ENCODE peak calls at places on chromosomes 2 and 18, in four cellular contexts. R is H1, J is H9, W is IMR-90. E is an unnamed sample.

GRCh38 chr2:63875758-63876710 is 34.3 kb downstream of the UGP2 start:
- DNase-seq in R (no peak), J (no peak), W (no peak), E (peak)

GRCh38 chr18:48201337-48201705 is 207.9 kb downstream of the ZBTB7C start:
- DNase-seq in R (no peak), J (no peak), W (no peak), E (no peak)

GRCh38 chr2:194223173-194223670 is 1433.8 kb upstream of the SLC39A10 start:
- DNase-seq in R (no peak), J (no peak), W (no peak), E (peak)

GRCh38 chr2:126660068-126660467 is 4.1 kb downstream of the GYPC start:
- DNase-seq in R (no peak), J (no peak), W (no peak), E (no peak)

GRCh38 chr2:175832886-175833285 is 169.2 kb downstream of the LNPK start:
- DNase-seq in R (no peak), J (no peak), W (no peak), E (no peak)

GRCh38 chr2:191950132-191950885 is 103.4 kb upstream of the CAVIN2 start:
- DNase-seq in R (no peak), J (no peak), W (peak), E (peak)

GRCh38 chr18:13279181-13280065 is 60.9 kb downstream of the LDLRAD4 start:
- DNase-seq in R (no peak), J (no peak), W (no peak), E (peak)

GRCh38 chr2:26670171-26670570 is 22.4 kb upstream of the KCNK3 start:
- DNase-seq in R (no peak), J (no peak), W (peak), E (no peak)

GRCh38 chr18:55847960-55848359 is 260.0 kb upstream of the TCF4 start:
- DNase-seq in R (no peak), J (no peak), W (no peak), E (no peak)

GRCh38 chr2:176999331-176999730 is 213.3 kb upstream of the HNRNPA3 start:
- DNase-seq in R (no peak), J (no peak), W (peak), E (peak)

GRCh38 chr18:73577365-73577764 is 570.3 kb downstream of the FBXO15 start:
- DNase-seq in R (no peak), J (no peak), W (peak), E (no peak)

GRCh38 chr2:15638720-15639119 is 47.1 kb downstream of the DDX1 start:
- DNase-seq in R (no peak), J (no peak), W (peak), E (peak)

GRCh38 chr18:9587924-9588323 is 26.4 kb downstream of the PPP4R1 start:
- DNase-seq in R (no peak), J (no peak), W (no peak), E (no peak)

GRCh38 chr2:222977121-222977520 is 74.9 kb upstream of the KCNE4 start:
- DNase-seq in R (no peak), J (no peak), W (no peak), E (no peak)

GRCh38 chr2:147844691-147845607 is at the start of gene ACVR2A:
- DNase-seq in R (no peak), J (peak), W (peak), E (peak)

GRCh38 chr2:219876931-219877330 is 249.5 kb downstream of the SLC4A3 start:
- DNase-seq in R (no peak), J (no peak), W (no peak), E (peak)

GRCh38 chr2:21772624-21773023 is 648.9 kb downstream of the TDRD15 start:
- DNase-seq in R (no peak), J (no peak), W (peak), E (no peak)

GRCh38 chr2:33222309-33222708 is 254.1 kb upstream of the RASGRP3 start:
- DNase-seq in R (no peak), J (no peak), W (no peak), E (no peak)

GRCh38 chr2:196336715-196337617 is 165.6 kb upstream of the STK17B start:
- DNase-seq in R (no peak), J (no peak), W (peak), E (peak)

GRCh38 chr2:216183459-216183858 is 74.3 kb downstream of the XRCC5 start:
- DNase-seq in R (no peak), J (no peak), W (no peak), E (no peak)

GRCh38 chr2:46380038-46380940 is 83.1 kb downstream of the EPAS1 start:
- DNase-seq in R (no peak), J (peak), W (no peak), E (no peak)

GRCh38 chr18:51654441-51655326 is 457.2 kb upstream of the MEX3C start:
- DNase-seq in R (no peak), J (peak), W (no peak), E (peak)

GRCh38 chr2:238801791-238802190 is 46.1 kb upstream of the TWIST2 start:
- DNase-seq in R (no peak), J (peak), W (no peak), E (no peak)

GRCh38 chr2:46847185-46847710 is 68.4 kb downstream of the MCFD2 start:
- DNase-seq in R (no peak), J (no peak), W (peak), E (no peak)

GRCh38 chr18:64929026-64929425 is 780.1 kb upstream of the LINC00305 start:
- DNase-seq in R (peak), J (no peak), W (no peak), E (peak)

GRCh38 chr2:63052411-63053234 is 2.0 kb downstream of the OTX1 start:
- DNase-seq in R (no peak), J (peak), W (no peak), E (peak)

GRCh38 chr2:134737671-134738070 is 18.9 kb upstream of the TMEM163 start:
- DNase-seq in R (no peak), J (no peak), W (no peak), E (no peak)

GRCh38 chr2:175154670-175155082 is 13.3 kb downstream of the ATF2 start:
- DNase-seq in R (no peak), J (no peak), W (peak), E (no peak)

GRCh38 chr2:197378494-197378972 is 56.3 kb downstream of the SF3B1 start:
- DNase-seq in R (no peak), J (peak), W (peak), E (peak)
- H4K5ac ChIP-seq in R (no peak), J (no peak), W (no peak), E (no peak)

GRCh38 chr2:230793573-230794359 is 71.0 kb upstream of the ITM2C start:
- DNase-seq in R (no peak), J (no peak), W (peak), E (no peak)
- H3K18ac ChIP-seq in R (no peak), J (no peak), W (peak), E (no peak)

GRCh38 chr2:100736121-100736915 is 83.6 kb upstream of the NPAS2 start:
- DNase-seq in R (no peak), J (no peak), W (no peak), E (no peak)

GRCh38 chr2:100730290-100730868 is 89.6 kb upstream of the NPAS2 start:
- DNase-seq in R (peak), J (peak), W (peak), E (peak)

GRCh38 chr2:100726866-100727265 is 93.1 kb upstream of the NPAS2 start:
- DNase-seq in R (no peak), J (no peak), W (no peak), E (no peak)

GRCh38 chr2:100733344-100734187 is 86.4 kb upstream of the NPAS2 start:
- DNase-seq in R (no peak), J (peak), W (peak), E (peak)

GRCh38 chr2:100731535-100731981 is 88.4 kb upstream of the NPAS2 start:
- DNase-seq in R (no peak), J (no peak), W (peak), E (no peak)
- H4K5ac ChIP-seq in R (no peak), J (no peak), W (no peak), E (no peak)

DNA sequence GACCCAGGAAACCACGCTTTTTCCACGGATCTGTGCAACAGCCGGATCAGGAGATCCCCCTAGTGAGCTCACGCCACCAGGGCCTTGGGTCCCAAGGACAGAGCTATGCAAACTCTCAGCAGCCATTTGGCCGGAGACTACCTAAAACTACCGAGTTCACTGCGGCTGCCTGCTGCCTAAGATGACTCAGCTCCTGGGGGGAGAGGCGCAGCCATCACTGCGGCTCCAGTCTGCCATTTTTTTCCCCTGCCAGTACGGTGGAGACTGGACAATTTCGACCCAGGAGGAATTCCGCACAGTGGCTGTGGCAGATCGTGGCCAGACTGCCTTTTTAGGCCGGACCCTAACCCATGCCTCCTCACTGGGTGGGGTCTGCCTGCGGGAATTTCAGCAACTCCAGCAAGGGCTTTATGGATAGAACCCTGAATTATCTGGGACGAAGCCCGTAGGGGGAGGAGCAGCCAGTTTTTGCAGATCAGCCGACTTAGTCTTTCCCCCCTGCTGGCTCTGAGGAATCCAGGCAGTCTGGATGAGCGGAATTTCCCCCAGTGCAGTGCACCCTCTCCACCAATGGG is 424.9 kb upstream of the UBE2E3 start:
- DNase-seq in R (no peak), J (no peak), W (no peak), E (no peak)
- H3K18ac ChIP-seq in R (no peak), J (no peak), W (no peak), E (no peak)

GRCh38 chr2:101995019-101995418 is 3.3 kb downstream of the IL1R2 start:
- DNase-seq in R (no peak), J (no peak), W (no peak), E (no peak)

GRCh38 chr2:101993772-101994171 is 2.0 kb downstream of the IL1R2 start:
- DNase-seq in R (no peak), J (no peak), W (no peak), E (no peak)

GRCh38 chr2:101989740-101990460 is 1.9 kb upstream of the IL1R2 start:
- DNase-seq in R (no peak), J (no peak), W (no peak), E (no peak)

GRCh38 chr2:101988541-101988940 is 3.2 kb upstream of the IL1R2 start:
- DNase-seq in R (no peak), J (no peak), W (no peak), E (no peak)

GRCh38 chr2:101991731-101992145 is at the start of gene IL1R2:
- DNase-seq in R (no peak), J (no peak), W (no peak), E (no peak)
- H4K5ac ChIP-seq in R (no peak), J (no peak), W (no peak), E (no peak)

GRCh38 chr2:201980389-201980821 is 53.2 kb upstream of the FZD7 start:
- DNase-seq in R (no peak), J (no peak), W (no peak), E (no peak)
- H3K18ac ChIP-seq in R (no peak), J (no peak), W (no peak), E (no peak)

GRCh38 chr2:241870081-241870541 is 582 bp downstream of the RTP5 start:
- DNase-seq in R (no peak), J (no peak), W (no peak), E (no peak)

GRCh38 chr2:241870611-241871537 is 1.3 kb downstream of the RTP5 start:
- DNase-seq in R (no peak), J (no peak), W (no peak), E (no peak)

GRCh38 chr2:241872313-241872642 is 2.7 kb downstream of the RTP5 start:
- DNase-seq in R (no peak), J (no peak), W (no peak), E (no peak)

GRCh38 chr2:241873081-241873802 is 3.7 kb downstream of the RTP5 start:
- DNase-seq in R (no peak), J (no peak), W (no peak), E (no peak)

GRCh38 chr2:241871538-241872312 is 2.2 kb downstream of the RTP5 start:
- DNase-seq in R (no peak), J (no peak), W (no peak), E (no peak)
- H4K5ac ChIP-seq in R (no peak), J (no peak), W (no peak), E (no peak)

GRCh38 chr2:41736105-41736567 is 311.7 kb upstream of the PKDCC start:
- DNase-seq in R (no peak), J (no peak), W (no peak), E (no peak)
- H3K18ac ChIP-seq in R (no peak), J (no peak), W (no peak), E (no peak)

DNA sequence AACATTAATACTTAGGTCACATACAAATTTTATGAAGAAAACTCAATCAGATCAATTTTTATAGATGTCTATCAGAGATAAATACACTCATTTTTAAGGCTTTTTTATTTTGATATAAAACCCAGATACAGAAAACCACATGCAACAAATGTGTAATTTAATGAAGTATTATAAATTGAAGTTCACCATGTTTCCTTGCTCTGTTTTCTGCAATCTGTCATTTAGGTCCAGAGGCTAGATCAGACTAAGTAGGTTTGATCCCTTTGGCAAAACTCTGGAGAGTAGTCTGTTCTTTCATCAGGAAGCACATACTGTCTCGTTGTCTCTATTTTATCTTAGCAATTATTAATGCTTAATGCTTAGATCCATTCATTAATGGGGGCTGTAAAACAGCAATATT is 841.6 kb downstream of the MBD2 start:
- DNase-seq in R (no peak), J (no peak), W (no peak), E (no peak)
- H4K5ac ChIP-seq in R (no peak), J (no peak), W (no peak), E (no peak)

GRCh38 chr18:77118256-77119090 is 14.1 kb downstream of the MBP start:
- DNase-seq in R (no peak), J (no peak), W (no peak), E (no peak)
- H3K18ac ChIP-seq in R (peak), J (peak), W (no peak), E (no peak)

E was measured in mesendoderm.